ENCODE peak calls at places on chromosomes 2 and 18, in six cellular contexts. One of them, this sample, is unnamed.

GRCh38 chr2:127996160-127996559 is 31.7 kb downstream of the SAP130 start:
- DNase-seq in heart right ventricle: no peak
- DNase-seq in fibroblast of the aortic adventitia: no peak
- DNase-seq in astrocyte of the spinal cord: no peak
- DNase-seq in choroid plexus epithelial cell: no peak
- DNase-seq in hepatocyte: no peak
- DNase-seq in this sample: no peak

GRCh38 chr2:10043906-10044601 is 704 bp downstream of the KLF11 start:
- DNase-seq in heart right ventricle: peak
- DNase-seq in astrocyte of the spinal cord: peak
- DNase-seq in choroid plexus epithelial cell: peak
- DNase-seq in fibroblast of the aortic adventitia: peak
- DNase-seq in hepatocyte: peak
- DNase-seq in this sample: peak

GRCh38 chr2:24981742-24982141 is 10.0 kb upstream of the DNAJC27 start:
- DNase-seq in heart right ventricle: no peak
- DNase-seq in fibroblast of the aortic adventitia: peak
- DNase-seq in astrocyte of the spinal cord: no peak
- DNase-seq in hepatocyte: no peak
- DNase-seq in choroid plexus epithelial cell: no peak
- DNase-seq in this sample: no peak

GRCh38 chr2:133608291-133608690 is 40.0 kb upstream of the NCKAP5 start:
- DNase-seq in hepatocyte: no peak
- DNase-seq in fibroblast of the aortic adventitia: no peak
- DNase-seq in astrocyte of the spinal cord: no peak
- DNase-seq in choroid plexus epithelial cell: no peak
- DNase-seq in heart right ventricle: no peak
- DNase-seq in this sample: no peak

GRCh38 chr2:63050186-63050915 is at the start of gene OTX1:
- DNase-seq in hepatocyte: peak
- DNase-seq in astrocyte of the spinal cord: no peak
- DNase-seq in fibroblast of the aortic adventitia: peak
- DNase-seq in heart right ventricle: no peak
- DNase-seq in choroid plexus epithelial cell: peak
- DNase-seq in this sample: peak

GRCh38 chr2:20604401-20604911 is 46.4 kb downstream of the HS1BP3 start:
- DNase-seq in choroid plexus epithelial cell: no peak
- DNase-seq in hepatocyte: no peak
- DNase-seq in fibroblast of the aortic adventitia: no peak
- DNase-seq in heart right ventricle: peak
- DNase-seq in astrocyte of the spinal cord: no peak
- DNase-seq in this sample: no peak

GRCh38 chr2:225337183-225337582 is 62.3 kb upstream of the NYAP2 start:
- DNase-seq in astrocyte of the spinal cord: peak
- DNase-seq in choroid plexus epithelial cell: peak
- DNase-seq in fibroblast of the aortic adventitia: peak
- DNase-seq in hepatocyte: no peak
- DNase-seq in heart right ventricle: no peak
- DNase-seq in this sample: no peak

GRCh38 chr2:85019121-85019520 is 48.2 kb downstream of the KCMF1 start:
- DNase-seq in hepatocyte: peak
- DNase-seq in choroid plexus epithelial cell: no peak
- DNase-seq in astrocyte of the spinal cord: no peak
- DNase-seq in heart right ventricle: no peak
- DNase-seq in fibroblast of the aortic adventitia: no peak
- DNase-seq in this sample: no peak

GRCh38 chr2:69241039-69241586 is 145.9 kb downstream of the GFPT1 start:
- DNase-seq in astrocyte of the spinal cord: no peak
- DNase-seq in choroid plexus epithelial cell: peak
- DNase-seq in heart right ventricle: no peak
- DNase-seq in hepatocyte: peak
- DNase-seq in fibroblast of the aortic adventitia: no peak
- DNase-seq in this sample: no peak

GRCh38 chr2:232367591-232368233 is 10.8 kb upstream of the ALPP start:
- DNase-seq in fibroblast of the aortic adventitia: no peak
- DNase-seq in astrocyte of the spinal cord: no peak
- DNase-seq in hepatocyte: no peak
- DNase-seq in heart right ventricle: no peak
- DNase-seq in choroid plexus epithelial cell: no peak
- DNase-seq in this sample: no peak

GRCh38 chr18:26747131-26747475 is 118.4 kb downstream of the AQP4 start:
- DNase-seq in fibroblast of the aortic adventitia: no peak
- DNase-seq in astrocyte of the spinal cord: peak
- DNase-seq in choroid plexus epithelial cell: peak
- DNase-seq in heart right ventricle: no peak
- DNase-seq in hepatocyte: no peak
- DNase-seq in this sample: no peak

GRCh38 chr18:45689386-45689785 is 34.6 kb upstream of the SLC14A1 start:
- DNase-seq in choroid plexus epithelial cell: no peak
- DNase-seq in heart right ventricle: no peak
- DNase-seq in astrocyte of the spinal cord: no peak
- DNase-seq in hepatocyte: no peak
- DNase-seq in fibroblast of the aortic adventitia: no peak
- DNase-seq in this sample: no peak

GRCh38 chr2:25340340-25340886 is 1.3 kb downstream of the DNMT3A start:
- DNase-seq in choroid plexus epithelial cell: no peak
- DNase-seq in fibroblast of the aortic adventitia: no peak
- DNase-seq in heart right ventricle: peak
- DNase-seq in hepatocyte: peak
- DNase-seq in astrocyte of the spinal cord: no peak
- DNase-seq in this sample: peak

GRCh38 chr2:30147715-30148611 is 1.2 kb downstream of the YPEL5 start:
- DNase-seq in fibroblast of the aortic adventitia: peak
- DNase-seq in choroid plexus epithelial cell: peak
- DNase-seq in hepatocyte: peak
- DNase-seq in heart right ventricle: peak
- DNase-seq in astrocyte of the spinal cord: peak
- DNase-seq in this sample: peak
- TF ChIP-seq CTCF in fibroblast of the aortic adventitia: no peak
- TF ChIP-seq CTCF in choroid plexus epithelial cell: peak
- TF ChIP-seq CTCF in hepatocyte: peak
- TF ChIP-seq CTCF in heart right ventricle: peak
- TF ChIP-seq CTCF in astrocyte of the spinal cord: peak
- TF ChIP-seq CTCF in this sample: peak

GRCh38 chr2:36376992-36377738 is 21.6 kb downstream of the CRIM1 start:
- DNase-seq in fibroblast of the aortic adventitia: no peak
- DNase-seq in heart right ventricle: no peak
- DNase-seq in astrocyte of the spinal cord: no peak
- DNase-seq in choroid plexus epithelial cell: no peak
- DNase-seq in hepatocyte: no peak
- DNase-seq in this sample: no peak
- TF ChIP-seq CTCF in fibroblast of the aortic adventitia: no peak
- TF ChIP-seq CTCF in heart right ventricle: no peak
- TF ChIP-seq CTCF in astrocyte of the spinal cord: peak
- TF ChIP-seq CTCF in choroid plexus epithelial cell: no peak
- TF ChIP-seq CTCF in hepatocyte: no peak
- TF ChIP-seq CTCF in this sample: no peak

GRCh38 chr2:203730076-203730729 is 23.8 kb downstream of the CD28 start:
- DNase-seq in heart right ventricle: no peak
- DNase-seq in fibroblast of the aortic adventitia: peak
- DNase-seq in hepatocyte: no peak
- DNase-seq in choroid plexus epithelial cell: peak
- DNase-seq in astrocyte of the spinal cord: peak
- DNase-seq in this sample: peak
- TF ChIP-seq CTCF in heart right ventricle: no peak
- TF ChIP-seq CTCF in fibroblast of the aortic adventitia: no peak
- TF ChIP-seq CTCF in hepatocyte: no peak
- TF ChIP-seq CTCF in choroid plexus epithelial cell: no peak
- TF ChIP-seq CTCF in astrocyte of the spinal cord: no peak
- TF ChIP-seq CTCF in this sample: no peak

DNA sequence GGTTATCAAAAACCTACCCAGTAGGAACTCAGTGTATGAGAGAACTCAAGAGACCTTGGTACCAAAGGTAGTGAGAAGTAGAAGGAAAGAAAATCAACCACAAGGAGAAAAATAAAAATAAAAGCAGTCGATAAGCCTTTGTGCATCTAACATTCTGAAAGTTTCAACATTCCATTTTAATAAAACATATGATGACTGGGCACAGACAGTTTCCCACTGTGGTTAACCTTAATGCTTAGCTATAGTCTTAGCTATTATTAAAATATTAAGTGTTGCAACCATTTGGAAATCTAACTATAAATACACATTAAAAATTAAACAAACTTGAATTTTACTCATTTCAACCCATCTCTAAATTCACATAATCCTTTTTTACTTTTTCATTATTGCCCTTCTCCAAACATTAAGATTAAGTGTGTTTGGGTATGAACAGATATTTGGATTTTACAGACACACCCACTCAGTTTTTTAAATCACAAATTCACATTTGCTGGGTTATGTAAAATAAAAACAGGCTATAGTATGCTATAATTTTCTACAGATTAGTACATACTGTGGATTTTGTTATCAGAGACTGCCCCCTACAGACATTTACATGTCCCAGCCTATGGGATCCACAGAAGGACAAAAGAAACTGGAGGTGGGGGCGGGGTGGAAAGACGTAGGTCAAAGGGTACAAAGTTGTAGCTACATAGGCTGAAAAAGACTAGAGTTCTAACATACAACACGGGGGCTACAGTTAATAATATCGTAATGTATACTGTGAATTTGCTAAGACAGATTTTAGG is 32.8 kb downstream of the SRBD1 start:
- DNase-seq in astrocyte of the spinal cord: peak
- DNase-seq in choroid plexus epithelial cell: peak
- DNase-seq in hepatocyte: peak
- DNase-seq in heart right ventricle: no peak
- DNase-seq in fibroblast of the aortic adventitia: peak
- DNase-seq in this sample: no peak
- TF ChIP-seq CTCF in astrocyte of the spinal cord: peak
- TF ChIP-seq CTCF in choroid plexus epithelial cell: peak
- TF ChIP-seq CTCF in hepatocyte: peak
- TF ChIP-seq CTCF in heart right ventricle: no peak
- TF ChIP-seq CTCF in fibroblast of the aortic adventitia: peak
- TF ChIP-seq CTCF in this sample: peak

GRCh38 chr2:227402321-227402720 is 14.6 kb upstream of the SCYGR1 start:
- DNase-seq in hepatocyte: no peak
- DNase-seq in fibroblast of the aortic adventitia: no peak
- DNase-seq in choroid plexus epithelial cell: no peak
- DNase-seq in astrocyte of the spinal cord: no peak
- DNase-seq in heart right ventricle: no peak
- DNase-seq in this sample: no peak

GRCh38 chr2:227402959-227403358 is 15.2 kb upstream of the SCYGR1 start:
- DNase-seq in choroid plexus epithelial cell: no peak
- DNase-seq in astrocyte of the spinal cord: no peak
- DNase-seq in fibroblast of the aortic adventitia: no peak
- DNase-seq in heart right ventricle: no peak
- DNase-seq in hepatocyte: no peak
- DNase-seq in this sample: no peak

GRCh38 chr2:227395556-227395955 is 7.8 kb upstream of the SCYGR1 start:
- DNase-seq in fibroblast of the aortic adventitia: no peak
- DNase-seq in choroid plexus epithelial cell: no peak
- DNase-seq in hepatocyte: no peak
- DNase-seq in heart right ventricle: no peak
- DNase-seq in astrocyte of the spinal cord: no peak
- DNase-seq in this sample: no peak

GRCh38 chr2:227397562-227397961 is 9.8 kb upstream of the SCYGR1 start:
- DNase-seq in hepatocyte: no peak
- DNase-seq in astrocyte of the spinal cord: no peak
- DNase-seq in heart right ventricle: no peak
- DNase-seq in choroid plexus epithelial cell: no peak
- DNase-seq in fibroblast of the aortic adventitia: no peak
- DNase-seq in this sample: no peak

DNA sequence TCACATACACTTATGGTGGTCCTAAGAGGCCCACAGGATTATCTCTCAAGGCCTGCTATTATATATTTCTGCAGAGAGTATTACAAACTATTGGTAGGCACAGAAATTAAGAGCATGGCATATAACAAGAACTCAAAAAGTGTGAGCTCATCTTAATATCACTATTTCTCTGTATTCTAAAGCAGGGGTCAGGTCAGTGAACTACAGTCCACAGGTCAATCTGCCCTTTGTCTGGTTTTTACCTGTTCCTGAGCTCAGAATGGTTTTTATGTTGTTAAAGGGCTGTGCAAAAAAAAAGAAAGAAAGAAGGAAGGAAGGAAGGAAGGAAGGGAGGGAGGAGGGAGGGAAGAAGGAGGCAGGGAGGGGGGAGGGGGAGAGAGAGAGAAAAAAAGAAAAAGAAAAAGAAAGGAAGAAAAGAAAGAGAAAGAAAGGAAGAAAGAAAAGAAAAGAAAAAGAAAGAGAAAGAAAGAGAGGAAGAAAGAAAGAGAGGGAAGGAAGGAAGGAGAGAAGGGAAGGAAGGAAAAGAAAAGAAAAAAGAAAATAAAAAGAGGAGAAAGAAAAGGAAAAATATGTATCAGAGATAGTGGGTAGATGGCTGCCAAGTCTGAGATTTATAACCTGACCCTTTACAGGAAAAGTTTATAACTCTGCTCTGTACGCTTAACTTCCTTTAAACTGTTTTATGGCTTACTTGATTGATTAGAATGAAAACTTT is 11.1 kb upstream of the SCYGR1 start:
- DNase-seq in hepatocyte: no peak
- DNase-seq in choroid plexus epithelial cell: no peak
- DNase-seq in fibroblast of the aortic adventitia: no peak
- DNase-seq in heart right ventricle: no peak
- DNase-seq in astrocyte of the spinal cord: no peak
- DNase-seq in this sample: no peak
- TF ChIP-seq CTCF in hepatocyte: no peak
- TF ChIP-seq CTCF in choroid plexus epithelial cell: no peak
- TF ChIP-seq CTCF in fibroblast of the aortic adventitia: no peak
- TF ChIP-seq CTCF in heart right ventricle: no peak
- TF ChIP-seq CTCF in astrocyte of the spinal cord: no peak
- TF ChIP-seq CTCF in this sample: no peak

This sample was measured in GM13976.